ENCODE peak calls at places on chromosome 20, in seven cellular contexts. Q is K562, C is HepG2, K is SK-N-SH, R is HCT116, T is H1, P is GM12878. S is an unnamed sample.

GRCh38 chr20:47951521-47951951 is 166.3 kb upstream of the SULF2 start:
- DNase-seq in P (no peak), K (no peak), T (no peak), Q (no peak), R (no peak), C (no peak), S (no peak)

GRCh38 chr20:37737806-37738442 is 44.1 kb downstream of the CTNNBL1 start:
- DNase-seq in P (no peak), R (no peak), K (no peak), T (no peak), C (no peak), Q (no peak), S (no peak)

GRCh38 chr20:23078994-23079364 is 7.1 kb downstream of the CD93 start:
- DNase-seq in C (peak), K (no peak), T (peak), R (no peak), P (no peak), Q (no peak), S (no peak)

GRCh38 chr20:49166534-49167449 is 21.3 kb downstream of the STAU1 start:
- DNase-seq in T (no peak), R (no peak), P (no peak), Q (no peak), K (no peak), C (no peak), S (no peak)

GRCh38 chr20:4661191-4661590 is 60.5 kb upstream of the PRND start:
- DNase-seq in T (no peak), C (no peak), P (no peak), R (no peak), Q (no peak), K (no peak), S (no peak)

GRCh38 chr20:3801846-3802245 is 5.7 kb downstream of the CDC25B start:
- DNase-seq in P (no peak), R (no peak), C (no peak), T (no peak), K (no peak), Q (no peak), S (no peak)

GRCh38 chr20:24620937-24621519 is 151.6 kb downstream of the SYNDIG1 start:
- DNase-seq in P (no peak), K (no peak), T (no peak), Q (no peak), R (no peak), C (no peak), S (no peak)

GRCh38 chr20:10074513-10074912 is 39.7 kb downstream of the ANKEF1 start:
- DNase-seq in Q (no peak), R (peak), K (no peak), T (no peak), P (no peak), C (peak), S (no peak)

GRCh38 chr20:13898012-13898612 is 92.3 kb downstream of the SEL1L2 start:
- DNase-seq in P (no peak), R (peak), C (peak), Q (no peak), K (peak), T (no peak), S (peak)

GRCh38 chr20:8997720-8998119 is 71.2 kb upstream of the PLCB4 start:
- DNase-seq in P (no peak), C (no peak), R (no peak), Q (no peak), K (no peak), T (no peak), S (no peak)

GRCh38 chr20:31661625-31662371 is 24.1 kb downstream of the COX4I2 start:
- DNase-seq in C (peak), K (peak), T (peak), P (no peak), Q (peak), R (peak), S (peak)

GRCh38 chr20:38128691-38129090 is 36.4 kb downstream of the TGM2 start:
- DNase-seq in T (no peak), R (no peak), K (no peak), C (no peak), P (no peak), Q (no peak), S (no peak)

GRCh38 chr20:15236812-15237211 is 899.4 kb upstream of the FLRT3 start:
- DNase-seq in C (peak), T (peak), K (peak), Q (no peak), R (peak), P (peak), S (peak)

GRCh38 chr20:45937765-45938164 is 3.3 kb downstream of the PCIF1 start:
- DNase-seq in T (no peak), C (no peak), R (no peak), K (no peak), Q (peak), P (no peak), S (no peak)

GRCh38 chr20:48787861-48788375 is 39.9 kb downstream of the PREX1 start:
- DNase-seq in K (no peak), R (no peak), Q (no peak), P (no peak), T (no peak), C (peak), S (no peak)

GRCh38 chr20:2767768-2768631 is 32.4 kb downstream of the CPXM1 start:
- DNase-seq in K (peak), R (no peak), C (no peak), T (no peak), P (no peak), Q (no peak), S (peak)

GRCh38 chr20:1388706-1389483 is 4.0 kb downstream of the FKBP1A start:
- DNase-seq in R (no peak), K (no peak), Q (no peak), C (no peak), P (no peak), T (no peak), S (no peak)

GRCh38 chr20:42938486-42939205 is 251.1 kb downstream of the PTPRT start:
- DNase-seq in P (no peak), Q (no peak), C (no peak), R (no peak), K (no peak), T (no peak), S (no peak)

GRCh38 chr20:9969626-9970025 is 65.2 kb upstream of the ANKEF1 start:
- DNase-seq in P (no peak), R (no peak), Q (no peak), T (no peak), K (no peak), C (no peak), S (no peak)

GRCh38 chr20:19644085-19644484 is 114.0 kb upstream of the RIN2 start:
- DNase-seq in P (no peak), T (no peak), R (no peak), Q (no peak), C (no peak), K (no peak), S (no peak)

GRCh38 chr20:49199729-49200293 is 11.7 kb upstream of the STAU1 start:
- DNase-seq in C (no peak), Q (no peak), R (no peak), P (no peak), K (no peak), T (no peak), S (no peak)

GRCh38 chr20:23454816-23455215 is 2.1 kb upstream of the CST11 start:
- DNase-seq in R (no peak), K (no peak), C (no peak), Q (no peak), P (no peak), T (no peak), S (no peak)

GRCh38 chr20:45415822-45416637 is at the start of gene PIGT:
- DNase-seq in P (peak), Q (peak), C (peak), K (peak), T (peak), R (peak), S (peak)

GRCh38 chr20:19812696-19813095 is 54.6 kb downstream of the RIN2 start:
- DNase-seq in Q (no peak), P (no peak), C (no peak), R (no peak), T (no peak), K (no peak), S (no peak)

GRCh38 chr20:19889011-19889953 is 127.9 kb upstream of the NAA20 start:
- DNase-seq in K (no peak), P (no peak), R (no peak), Q (no peak), T (no peak), C (no peak), S (no peak)

GRCh38 chr20:17947474-17947815 is 21.1 kb downstream of the SNX5 start:
- DNase-seq in R (no peak), T (no peak), Q (no peak), K (no peak), P (no peak), C (no peak), S (no peak)

GRCh38 chr20:16761305-16761829 is 13.2 kb downstream of the OTOR start:
- DNase-seq in K (peak), T (peak), C (peak), Q (peak), P (peak), R (peak), S (peak)

GRCh38 chr20:1900321-1900791 is 5.1 kb downstream of the SIRPA start:
- DNase-seq in P (no peak), T (peak), R (peak), C (peak), K (peak), Q (peak), S (peak)

GRCh38 chr20:63097336-63097831 is 90.6 kb upstream of the BHLHE23 start:
- DNase-seq in P (no peak), K (no peak), T (no peak), Q (no peak), R (no peak), C (no peak), S (no peak)

GRCh38 chr20:63094767-63095499 is 88.2 kb upstream of the BHLHE23 start:
- DNase-seq in Q (no peak), R (no peak), C (no peak), T (no peak), P (no peak), K (peak), S (no peak)

GRCh38 chr20:63095718-63096654 is 89.2 kb upstream of the BHLHE23 start:
- DNase-seq in C (no peak), T (no peak), Q (no peak), R (no peak), P (no peak), K (no peak), S (no peak)

GRCh38 chr20:63098195-63098810 is 91.5 kb upstream of the BHLHE23 start:
- DNase-seq in P (no peak), K (no peak), T (no peak), C (no peak), R (no peak), Q (no peak), S (no peak)

DNA sequence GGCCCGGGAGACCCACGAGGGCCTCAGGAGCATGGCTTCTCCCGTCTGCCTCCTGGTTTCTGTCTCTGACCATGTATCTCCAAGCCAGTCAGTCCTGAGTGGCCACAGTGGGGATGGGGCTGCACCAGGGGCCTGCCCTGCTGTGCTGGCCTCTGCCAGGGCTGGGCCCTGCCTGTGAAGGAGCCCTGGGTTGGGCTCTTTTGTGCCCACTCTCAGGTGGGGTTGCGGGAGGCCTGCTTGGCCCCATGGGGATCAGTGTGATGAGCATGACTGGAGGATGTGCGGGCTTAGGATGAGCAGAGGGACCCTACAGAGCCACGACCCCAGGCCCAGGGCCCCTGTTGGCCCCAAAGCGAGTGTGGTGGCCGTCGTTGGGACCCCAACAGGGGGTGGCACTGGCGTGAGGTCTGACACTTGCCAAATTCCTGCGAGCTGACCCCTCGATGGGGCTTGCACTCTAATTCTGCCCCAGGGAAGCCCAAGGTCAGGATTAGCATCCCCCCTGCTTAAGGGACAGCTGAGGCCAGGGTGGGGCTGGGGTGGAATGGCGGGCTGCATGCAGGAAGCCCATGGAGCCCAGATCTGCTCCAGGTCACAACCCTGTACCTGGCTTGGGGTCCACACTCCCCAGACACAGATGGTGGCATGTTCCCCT is 90.0 kb upstream of the BHLHE23 start:
- DNase-seq in P (no peak), C (no peak), R (no peak), T (no peak), K (no peak), Q (no peak), S (no peak)
- TF ChIP-seq JUND in P (no peak), C (no peak), R (no peak), T (no peak), K (no peak), Q (no peak), S (no peak)

DNA sequence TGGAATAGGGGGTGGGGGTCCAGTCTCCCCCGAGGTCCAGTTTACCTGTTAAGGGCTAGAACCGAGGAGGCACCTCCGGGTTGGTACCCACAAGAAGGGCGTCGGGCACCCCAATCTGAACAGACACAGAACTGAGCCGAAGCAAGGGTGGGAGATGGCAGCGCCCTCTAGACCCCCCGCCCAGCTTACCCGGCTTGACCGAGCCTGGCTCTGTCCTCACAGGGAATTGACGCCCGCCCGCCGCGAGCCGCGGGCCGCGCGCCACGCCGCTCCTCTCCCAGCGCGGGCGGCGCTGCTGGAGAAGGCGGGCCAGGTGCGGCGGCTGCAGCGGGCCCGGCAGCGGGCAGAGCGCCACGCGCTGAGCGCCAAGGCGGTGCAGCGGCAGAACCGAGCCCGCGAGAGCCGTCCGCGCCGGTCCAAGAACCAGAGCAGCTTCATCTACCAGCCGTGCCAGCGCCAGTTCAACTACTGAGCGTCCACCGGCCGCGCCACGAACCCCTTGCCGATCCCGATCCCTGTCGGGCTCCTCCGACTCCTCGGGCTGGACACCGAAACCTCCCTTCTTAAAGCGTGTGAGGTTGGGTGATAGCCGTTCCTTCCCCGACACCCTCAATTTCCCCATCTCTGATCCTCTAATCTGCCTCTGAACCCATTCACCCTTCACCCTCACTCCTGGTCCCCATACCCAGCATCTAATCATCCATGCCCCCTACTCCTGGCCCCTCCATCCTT is 5.9 kb downstream of the TP53INP2 start:
- DNase-seq in C (no peak), P (no peak), K (peak), T (no peak), R (peak), Q (peak), S (peak)
- TF ChIP-seq JUND in C (no peak), P (no peak), K (no peak), T (no peak), R (no peak), Q (no peak), S (no peak)

GRCh38 chr20:60637801-60638200 is 614.3 kb upstream of the CDH4 start:
- DNase-seq in P (no peak), T (no peak), C (no peak), R (no peak), Q (no peak), K (no peak), S (no peak)

GRCh38 chr20:60632420-60633262 is 619.4 kb upstream of the CDH4 start:
- DNase-seq in R (no peak), C (no peak), T (no peak), K (no peak), P (no peak), Q (no peak), S (no peak)

GRCh38 chr20:60638430-60639098 is 613.5 kb upstream of the CDH4 start:
- DNase-seq in P (no peak), T (no peak), R (no peak), C (no peak), Q (no peak), K (no peak), S (no peak)

GRCh38 chr20:60634773-60635172 is 617.3 kb upstream of the CDH4 start:
- DNase-seq in P (no peak), T (no peak), R (no peak), Q (no peak), K (no peak), C (no peak), S (no peak)

DNA sequence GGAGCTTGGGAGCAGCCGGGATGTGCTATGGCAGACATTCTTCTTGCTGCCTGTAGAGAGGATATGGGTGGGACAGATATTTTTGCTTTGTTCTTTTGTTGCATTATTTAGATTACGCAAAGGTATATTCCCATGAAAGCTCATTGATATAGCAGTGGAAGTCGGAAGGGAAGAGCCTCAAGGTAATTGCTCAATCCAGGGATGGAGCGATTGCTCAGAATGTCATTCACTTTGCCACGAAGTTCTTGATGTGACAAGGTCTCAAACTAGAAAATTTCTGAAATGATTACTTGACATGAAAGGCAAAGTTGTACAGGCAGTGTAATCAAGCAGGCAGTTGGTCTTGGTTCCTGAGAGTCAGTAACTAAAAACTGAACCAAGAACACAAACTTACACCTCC is 615.6 kb upstream of the CDH4 start:
- DNase-seq in C (no peak), P (no peak), R (no peak), T (no peak), Q (no peak), K (no peak), S (no peak)
- TF ChIP-seq JUND in C (no peak), P (no peak), R (no peak), T (no peak), Q (no peak), K (no peak), S (no peak)

DNA sequence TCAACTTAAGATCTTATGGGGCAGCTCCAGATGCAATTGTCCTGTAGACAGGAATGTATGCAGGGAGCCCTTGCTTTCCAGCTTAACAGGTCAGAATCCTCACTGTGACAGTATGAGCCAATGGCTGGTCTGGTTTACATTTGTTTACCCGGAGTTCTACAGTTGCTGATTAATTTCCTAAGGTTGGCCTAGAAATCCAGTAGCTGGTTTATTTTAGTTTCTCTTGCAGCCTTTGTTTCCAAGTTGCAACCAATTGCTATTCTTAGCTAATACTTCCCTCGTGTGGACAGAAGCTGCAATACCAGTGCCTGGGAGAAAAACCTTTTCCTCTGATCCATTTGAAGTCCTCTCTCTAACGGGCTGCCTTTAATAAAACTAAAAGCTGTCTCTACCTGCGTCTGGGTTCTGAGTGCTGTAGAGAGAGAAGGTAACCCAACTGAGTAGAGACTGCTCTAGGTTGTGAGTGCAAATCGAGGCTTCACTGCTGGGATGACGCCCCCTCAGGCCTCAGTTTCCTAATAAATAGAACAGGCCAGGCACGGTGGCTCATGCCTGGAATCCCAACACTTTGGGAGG is 45.9 kb downstream of the ZNF217 start:
- DNase-seq in C (peak), T (peak), R (peak), Q (peak), P (peak), K (peak), S (peak)
- TF ChIP-seq JUND in C (no peak), T (no peak), R (no peak), Q (peak), P (no peak), K (no peak), S (no peak)

DNA sequence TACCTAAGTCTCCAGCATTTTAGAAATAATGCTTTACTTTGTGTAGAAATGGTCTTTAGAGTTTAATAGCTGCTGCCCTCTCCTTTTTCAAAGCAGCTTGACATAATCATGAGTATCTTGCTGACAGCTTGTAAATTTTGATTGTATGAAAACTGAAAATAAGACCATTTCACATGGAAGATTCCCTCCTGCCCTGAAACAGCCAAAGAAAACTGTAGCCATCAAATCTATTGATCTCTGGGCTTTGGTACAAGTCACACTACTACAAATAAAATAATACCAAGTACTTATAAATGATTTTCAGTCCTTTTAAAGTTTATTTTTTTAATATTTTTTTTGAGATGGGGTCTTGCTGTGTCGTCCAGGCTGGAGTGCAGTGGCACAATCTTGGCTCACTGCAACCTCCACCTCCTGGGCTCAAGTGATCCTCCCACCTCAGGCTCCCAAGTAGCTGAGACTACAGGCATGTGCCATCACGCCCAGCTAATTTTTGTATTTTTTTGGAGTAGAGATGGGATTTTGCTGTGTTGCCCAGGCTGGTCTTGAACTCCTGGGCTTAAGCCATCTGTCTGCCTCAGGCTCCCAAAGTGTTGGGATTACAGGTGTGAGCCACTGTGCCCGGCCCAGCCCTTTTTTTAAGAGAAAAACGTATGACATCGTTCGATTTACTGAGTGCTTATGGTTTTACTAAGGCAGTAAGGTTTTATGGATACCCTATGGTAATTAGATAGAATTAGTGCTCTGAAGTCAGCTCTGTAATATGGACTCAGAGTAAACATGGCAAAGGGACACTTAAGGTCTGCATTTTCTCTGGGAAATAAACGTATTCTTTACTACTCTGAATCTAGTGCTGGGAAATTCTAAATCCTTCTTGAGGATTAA is 7.0 kb downstream of the PTPN1 start:
- DNase-seq in P (no peak), C (no peak), T (no peak), Q (no peak), K (no peak), R (no peak), S (no peak)
- TF ChIP-seq JUND in P (no peak), C (no peak), T (no peak), Q (no peak), K (no peak), R (no peak), S (no peak)